ENCODE peak calls at places on chromosomes 4 and X, in five cellular contexts. W, F, H, L and D are unnamed samples. For H3K36me3, the result is how much of the 10 kb centered on the place peaks cover.

GRCh38 chrX:84118769-84119168 is 69.2 kb downstream of the RPS6KA6 start:
- DNase-seq in L (no peak), W (no peak), F (no peak), H (no peak), D (no peak)

GRCh38 chr4:7710576-7711329 is 228.9 kb downstream of the AFAP1 start:
- DNase-seq in W (no peak), L (no peak), H (no peak), F (no peak), D (no peak)

GRCh38 chr4:151238477-151238876 is 38.5 kb upstream of the PRSS48 start:
- DNase-seq in W (no peak), F (no peak), L (no peak), H (no peak), D (peak)

GRCh38 chrX:100743009-100743615 is 11.2 kb upstream of the SYTL4 start:
- DNase-seq in W (no peak), L (no peak), H (no peak), F (no peak), D (no peak)

GRCh38 chr4:166121897-166122296 is 248.9 kb downstream of the TLL1 start:
- DNase-seq in H (no peak), F (no peak), W (no peak), L (no peak), D (no peak)

GRCh38 chrX:149392896-149393295 is 112.2 kb downstream of the IDS start:
- DNase-seq in L (no peak), F (no peak), W (no peak), H (peak), D (no peak)

GRCh38 chrX:45801554-45801953 is 600.9 kb upstream of the DIPK2B start:
- DNase-seq in H (no peak), W (no peak), F (no peak), L (no peak), D (no peak)

GRCh38 chrX:55919367-55920221 is 202.0 kb downstream of the RRAGB start:
- DNase-seq in F (no peak), H (no peak), W (no peak), L (peak), D (no peak)

GRCh38 chr4:154836030-154836429 is 55.0 kb downstream of the RBM46 start:
- DNase-seq in W (no peak), L (no peak), F (no peak), H (no peak), D (no peak)

GRCh38 chrX:7024850-7025249 is 122.7 kb upstream of the STS start:
- DNase-seq in F (no peak), H (no peak), W (no peak), L (no peak), D (no peak)

GRCh38 chr4:87219648-87220093 is 747 bp downstream of the KLHL8 start:
- DNase-seq in F (no peak), W (no peak), L (peak), H (peak), D (peak)

GRCh38 chrX:77742788-77743476 is 43.1 kb downstream of the ATRX start:
- DNase-seq in W (no peak), L (no peak), F (no peak), H (no peak), D (no peak)

GRCh38 chr4:67668315-67668714 is 32.6 kb downstream of the UBA6 start:
- DNase-seq in H (no peak), W (no peak), F (no peak), L (no peak), D (no peak)

GRCh38 chr4:67678612-67679011 is 22.3 kb downstream of the UBA6 start:
- DNase-seq in F (no peak), L (no peak), W (no peak), H (no peak), D (no peak)

GRCh38 chr4:67674098-67674497 is 26.9 kb downstream of the UBA6 start:
- DNase-seq in L (no peak), H (peak), F (no peak), W (no peak), D (no peak)
- TF ChIP-seq CTCF in L (no peak), H (no peak), F (no peak), W (peak), D (no peak)

GRCh38 chr4:97910005-97910404 is 233.3 kb downstream of the STPG2 start:
- DNase-seq in W (peak), H (no peak), L (no peak), F (no peak), D (no peak)
- TF ChIP-seq EP300 in W (no peak), H (no peak), L (no peak), F (no peak), D (no peak)

DNA sequence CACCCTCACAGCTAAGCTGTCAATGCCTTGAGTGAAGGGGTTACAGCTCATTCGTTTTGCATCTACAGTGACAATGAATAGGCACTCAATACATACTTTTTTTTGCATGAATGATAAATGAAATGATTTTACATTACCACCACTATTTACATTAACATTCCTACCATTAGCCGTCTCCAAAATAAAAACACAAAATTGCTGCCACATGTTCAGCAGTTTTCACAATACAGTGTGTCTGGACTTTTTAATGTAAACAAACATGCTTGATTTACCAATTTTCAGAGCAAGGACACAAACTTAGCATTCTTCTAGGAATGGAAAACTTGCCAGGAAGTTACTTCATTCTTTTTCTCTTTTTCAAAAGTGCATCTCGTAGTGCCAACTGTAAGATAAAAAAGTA is 9.6 kb upstream of the NAAA start:
- DNase-seq in L (no peak), H (no peak), F (no peak), W (no peak), D (no peak)
- H3K36me3 ChIP-seq in L (under half), H (under half), F (half or more), W (under half), D (under half)

DNA sequence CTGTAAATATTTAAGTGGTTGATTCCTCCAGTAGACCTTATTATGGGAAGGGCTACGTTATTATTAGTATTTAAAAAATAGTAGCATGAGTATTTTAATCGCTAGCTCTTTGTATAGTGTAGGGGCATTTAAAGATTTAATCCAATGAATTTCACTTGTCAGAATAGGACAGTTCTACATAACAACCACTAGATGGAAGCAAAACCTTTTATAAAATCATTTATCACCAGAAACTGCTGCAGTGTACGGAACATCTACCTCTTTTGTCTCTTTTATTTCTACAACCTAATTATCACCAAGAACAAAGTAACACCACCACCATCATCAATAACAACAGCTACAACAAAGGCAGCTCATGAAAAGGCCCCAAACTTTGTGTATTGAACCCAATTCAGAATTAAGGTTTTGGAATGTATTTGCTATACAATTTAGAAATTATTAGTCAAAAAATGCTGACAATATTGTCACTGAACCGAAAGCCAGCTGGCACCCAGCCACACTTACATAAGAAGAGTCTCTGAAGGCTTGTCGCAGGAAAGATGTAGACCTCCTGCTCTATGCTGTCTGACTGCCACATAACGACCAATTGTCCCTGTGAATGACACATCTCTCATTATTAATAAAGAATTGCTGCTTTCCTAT is 260.9 kb upstream of the RPS6KA3 start:
- DNase-seq in F (no peak), W (no peak), H (peak), L (no peak), D (peak)
- TF ChIP-seq CTCF in F (peak), W (no peak), H (peak), L (peak), D (peak)

DNA sequence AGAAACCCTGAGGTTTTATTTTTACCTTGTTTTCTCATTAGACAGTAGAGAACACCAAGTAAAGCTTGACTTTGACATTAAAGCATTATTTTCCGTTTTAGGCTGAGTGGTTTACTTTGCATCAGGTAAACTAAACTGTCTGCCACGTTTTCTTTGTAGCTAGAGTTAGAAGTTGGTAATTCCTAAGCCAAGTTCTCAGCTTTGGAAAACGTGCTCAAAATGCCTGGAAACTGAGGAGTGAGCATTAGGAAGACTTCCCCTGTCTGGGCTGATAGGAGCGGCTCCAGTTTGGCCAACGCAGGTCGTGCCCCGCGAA is 815 bp downstream of the PDLIM3 start:
- DNase-seq in L (no peak), F (no peak), H (no peak), W (no peak), D (no peak)
- TF ChIP-seq EP300 in L (no peak), F (no peak), H (no peak), W (no peak), D (no peak)

GRCh38 chrX:154714925-154715324 is 36.0 kb downstream of the GAB3 start:
- DNase-seq in H (peak), F (no peak), L (peak), W (no peak), D (peak)
- H3K36me3 ChIP-seq in H (under half), F (under half), L (under half), W (under half), D (under half)

GRCh38 chr4:70183168-70183939 is 12.2 kb upstream of the ODAM start:
- DNase-seq in F (no peak), W (peak), L (peak), H (peak), D (no peak)

GRCh38 chr4:70178075-70178660 is 17.4 kb upstream of the ODAM start:
- DNase-seq in H (no peak), W (no peak), L (no peak), F (no peak), D (no peak)

GRCh38 chr4:70187216-70187615 is 8.3 kb upstream of the ODAM start:
- DNase-seq in F (no peak), W (no peak), H (peak), L (no peak), D (no peak)

GRCh38 chr4:70182517-70183167 is 12.9 kb upstream of the ODAM start:
- DNase-seq in H (peak), W (no peak), F (no peak), L (no peak), D (no peak)

GRCh38 chr4:70183940-70184246 is 11.6 kb upstream of the ODAM start:
- DNase-seq in H (no peak), F (no peak), W (no peak), L (no peak), D (no peak)
- TF ChIP-seq CTCF in H (no peak), F (no peak), W (no peak), L (no peak), D (no peak)

DNA sequence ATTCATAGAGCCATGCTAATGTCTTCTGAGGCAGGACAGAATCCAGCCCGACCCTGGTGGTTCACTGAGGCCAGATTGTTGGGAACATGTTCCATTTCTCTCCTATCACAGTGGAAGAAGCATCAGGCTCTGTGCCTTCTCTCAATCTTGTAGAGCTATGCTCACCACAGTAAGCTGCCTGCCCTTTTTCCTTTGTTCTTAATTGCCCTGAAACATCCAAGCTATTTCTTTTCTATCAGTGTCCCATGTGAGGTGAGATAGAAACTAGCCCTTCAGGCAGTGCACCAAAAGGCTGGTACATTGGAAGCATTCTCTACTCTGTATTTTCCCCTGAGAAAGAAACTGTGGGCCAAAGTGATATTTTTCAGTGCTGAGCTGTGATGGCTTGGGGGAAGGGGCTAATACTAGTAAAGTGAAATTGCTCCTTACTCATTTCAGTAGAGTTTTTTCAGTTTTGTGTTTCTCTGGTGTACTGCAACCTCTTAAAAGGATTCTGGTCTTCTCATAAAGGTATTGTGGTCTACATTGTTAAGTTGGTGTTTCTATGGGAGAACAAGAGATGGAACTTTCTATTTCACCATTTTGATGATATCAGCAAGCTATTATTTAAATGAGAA is 611.2 kb downstream of the RPA4 start:
- DNase-seq in F (no peak), L (no peak), W (no peak), H (no peak), D (no peak)
- TF ChIP-seq EP300 in F (no peak), L (no peak), W (no peak), H (no peak), D (no peak)